ENCODE peak calls at places on chromosomes 2 and 18, in four cellular contexts. One of them, this sample, is unnamed.

GRCh38 chr18:12246849-12247808 is 7.0 kb upstream of the CIDEA start:
- DNase-seq in GM23338: peak; percentile 94
- DNase-seq in CD4-positive, alpha-beta T cell: no peak
- DNase-seq in CD8-positive, alpha-beta T cell: peak; percentile 31
- DNase-seq in this sample: no peak

GRCh38 chr18:79917351-79918088 is 33.9 kb downstream of the SLC66A2 start:
- DNase-seq in GM23338: no peak
- DNase-seq in CD4-positive, alpha-beta T cell: no peak
- DNase-seq in CD8-positive, alpha-beta T cell: peak; percentile 42
- DNase-seq in this sample: no peak

GRCh38 chr2:71190959-71191943 is 35.7 kb downstream of the PAIP2B start:
- DNase-seq in GM23338: no peak
- DNase-seq in CD4-positive, alpha-beta T cell: no peak
- DNase-seq in CD8-positive, alpha-beta T cell: no peak
- DNase-seq in this sample: no peak

GRCh38 chr18:36628435-36629094 is 200.2 kb downstream of the TPGS2 start:
- DNase-seq in GM23338: no peak
- DNase-seq in CD4-positive, alpha-beta T cell: no peak
- DNase-seq in CD8-positive, alpha-beta T cell: no peak
- DNase-seq in this sample: no peak

GRCh38 chr18:68769423-68769822 is 28.5 kb upstream of the CCDC102B start:
- DNase-seq in GM23338: no peak
- DNase-seq in CD4-positive, alpha-beta T cell: no peak
- DNase-seq in CD8-positive, alpha-beta T cell: no peak
- DNase-seq in this sample: no peak

GRCh38 chr18:50816767-50817166 is 3.0 kb downstream of the MRO start:
- DNase-seq in GM23338: peak; percentile 46
- DNase-seq in CD4-positive, alpha-beta T cell: no peak
- DNase-seq in CD8-positive, alpha-beta T cell: no peak
- DNase-seq in this sample: no peak

GRCh38 chr2:181462032-181462431 is 4.8 kb downstream of the ITGA4 start:
- DNase-seq in GM23338: no peak
- DNase-seq in CD4-positive, alpha-beta T cell: no peak
- DNase-seq in CD8-positive, alpha-beta T cell: no peak
- DNase-seq in this sample: no peak

GRCh38 chr2:233839447-233839820 is 14.9 kb downstream of the HJURP start:
- DNase-seq in GM23338: no peak
- DNase-seq in CD4-positive, alpha-beta T cell: no peak
- DNase-seq in CD8-positive, alpha-beta T cell: no peak
- DNase-seq in this sample: no peak

GRCh38 chr18:55763298-55763697 is 175.3 kb upstream of the TCF4 start:
- DNase-seq in GM23338: no peak
- DNase-seq in CD4-positive, alpha-beta T cell: no peak
- DNase-seq in CD8-positive, alpha-beta T cell: no peak
- DNase-seq in this sample: no peak

GRCh38 chr2:119218478-119219064 is 5.1 kb upstream of the STEAP3 start:
- DNase-seq in GM23338: peak; percentile 39
- DNase-seq in CD4-positive, alpha-beta T cell: no peak
- DNase-seq in CD8-positive, alpha-beta T cell: no peak
- DNase-seq in this sample: no peak

GRCh38 chr2:143600136-143600535 is 470.9 kb downstream of the ARHGAP15 start:
- DNase-seq in GM23338: no peak
- DNase-seq in CD4-positive, alpha-beta T cell: no peak
- DNase-seq in CD8-positive, alpha-beta T cell: no peak
- DNase-seq in this sample: no peak

GRCh38 chr2:193518061-193518817 is 1323.5 kb upstream of the TMEFF2 start:
- DNase-seq in GM23338: peak; percentile 12
- DNase-seq in CD4-positive, alpha-beta T cell: no peak
- DNase-seq in CD8-positive, alpha-beta T cell: no peak
- DNase-seq in this sample: no peak

GRCh38 chr2:81234711-81235110 is 930.2 kb upstream of the LRRTM1 start:
- DNase-seq in GM23338: no peak
- DNase-seq in CD4-positive, alpha-beta T cell: no peak
- DNase-seq in CD8-positive, alpha-beta T cell: no peak
- DNase-seq in this sample: no peak

GRCh38 chr18:23228102-23229051 is 93.1 kb downstream of the CABLES1 start:
- DNase-seq in GM23338: no peak
- DNase-seq in CD4-positive, alpha-beta T cell: no peak
- DNase-seq in CD8-positive, alpha-beta T cell: no peak
- DNase-seq in this sample: no peak

GRCh38 chr2:241134711-241135110 is 14.6 kb downstream of the PASK start:
- DNase-seq in GM23338: no peak
- DNase-seq in CD4-positive, alpha-beta T cell: no peak
- DNase-seq in CD8-positive, alpha-beta T cell: no peak
- DNase-seq in this sample: no peak

GRCh38 chr2:152504618-152505017 is 169.6 kb downstream of the FMNL2 start:
- DNase-seq in GM23338: no peak
- DNase-seq in CD4-positive, alpha-beta T cell: no peak
- DNase-seq in CD8-positive, alpha-beta T cell: no peak
- DNase-seq in this sample: no peak

GRCh38 chr2:212311807-212312404 is 226.7 kb downstream of the ERBB4 start:
- DNase-seq in GM23338: no peak
- DNase-seq in CD4-positive, alpha-beta T cell: no peak
- DNase-seq in CD8-positive, alpha-beta T cell: no peak
- DNase-seq in this sample: no peak

GRCh38 chr2:218516614-218517013 is 51.5 kb downstream of the USP37 start:
- DNase-seq in GM23338: peak; percentile 61
- DNase-seq in CD4-positive, alpha-beta T cell: no peak
- DNase-seq in CD8-positive, alpha-beta T cell: no peak
- DNase-seq in this sample: no peak

GRCh38 chr2:31414601-31415241 is at the start of gene XDH:
- DNase-seq in GM23338: no peak
- DNase-seq in CD4-positive, alpha-beta T cell: no peak
- DNase-seq in CD8-positive, alpha-beta T cell: no peak
- DNase-seq in this sample: no peak

GRCh38 chr2:214076527-214076926 is 334.3 kb upstream of the VWC2L start:
- DNase-seq in GM23338: no peak
- DNase-seq in CD4-positive, alpha-beta T cell: no peak
- DNase-seq in CD8-positive, alpha-beta T cell: no peak
- DNase-seq in this sample: no peak

GRCh38 chr2:57617327-57617726 is 429.3 kb upstream of the VRK2 start:
- DNase-seq in GM23338: no peak
- DNase-seq in CD4-positive, alpha-beta T cell: no peak
- DNase-seq in CD8-positive, alpha-beta T cell: no peak
- DNase-seq in this sample: no peak

GRCh38 chr2:189252991-189253680 is 73.6 kb upstream of the COL5A2 start:
- DNase-seq in GM23338: no peak
- DNase-seq in CD4-positive, alpha-beta T cell: no peak
- DNase-seq in CD8-positive, alpha-beta T cell: no peak
- DNase-seq in this sample: no peak

GRCh38 chr2:64636105-64636873 is 17.4 kb downstream of the SERTAD2 start:
- DNase-seq in GM23338: no peak
- DNase-seq in CD4-positive, alpha-beta T cell: no peak
- DNase-seq in CD8-positive, alpha-beta T cell: no peak
- DNase-seq in this sample: no peak

GRCh38 chr2:162992828-162993227 is 154.3 kb upstream of the KCNH7 start:
- DNase-seq in GM23338: no peak
- DNase-seq in CD4-positive, alpha-beta T cell: no peak
- DNase-seq in CD8-positive, alpha-beta T cell: no peak
- DNase-seq in this sample: no peak

GRCh38 chr2:133789743-133790142 is 221.5 kb upstream of the NCKAP5 start:
- DNase-seq in GM23338: no peak
- DNase-seq in CD4-positive, alpha-beta T cell: no peak
- DNase-seq in CD8-positive, alpha-beta T cell: no peak
- DNase-seq in this sample: no peak

GRCh38 chr2:85413592-85414421 is 3.6 kb upstream of the CAPG start:
- DNase-seq in GM23338: peak; percentile 83
- DNase-seq in CD4-positive, alpha-beta T cell: no peak
- DNase-seq in CD8-positive, alpha-beta T cell: peak; percentile 61
- DNase-seq in this sample: no peak

GRCh38 chr2:102258386-102259074 is 52.8 kb upstream of the IL1RL1 start:
- DNase-seq in GM23338: no peak
- DNase-seq in CD4-positive, alpha-beta T cell: no peak
- DNase-seq in CD8-positive, alpha-beta T cell: no peak
- DNase-seq in this sample: no peak

GRCh38 chr2:149170156-149170555 is 131.7 kb downstream of the LYPD6B start:
- DNase-seq in GM23338: no peak
- DNase-seq in CD4-positive, alpha-beta T cell: no peak
- DNase-seq in CD8-positive, alpha-beta T cell: no peak
- DNase-seq in this sample: no peak

GRCh38 chr2:149166958-149167810 is 128.7 kb downstream of the LYPD6B start:
- DNase-seq in GM23338: no peak
- DNase-seq in CD4-positive, alpha-beta T cell: peak; percentile 1
- DNase-seq in CD8-positive, alpha-beta T cell: peak; percentile 58
- DNase-seq in this sample: no peak

GRCh38 chr2:149170911-149171310 is 132.4 kb downstream of the LYPD6B start:
- DNase-seq in GM23338: no peak
- DNase-seq in CD4-positive, alpha-beta T cell: no peak
- DNase-seq in CD8-positive, alpha-beta T cell: no peak
- DNase-seq in this sample: no peak

GRCh38 chr2:149167941-149168340 is 129.4 kb downstream of the LYPD6B start:
- DNase-seq in GM23338: no peak
- DNase-seq in CD4-positive, alpha-beta T cell: no peak
- DNase-seq in CD8-positive, alpha-beta T cell: no peak
- DNase-seq in this sample: no peak

DNA sequence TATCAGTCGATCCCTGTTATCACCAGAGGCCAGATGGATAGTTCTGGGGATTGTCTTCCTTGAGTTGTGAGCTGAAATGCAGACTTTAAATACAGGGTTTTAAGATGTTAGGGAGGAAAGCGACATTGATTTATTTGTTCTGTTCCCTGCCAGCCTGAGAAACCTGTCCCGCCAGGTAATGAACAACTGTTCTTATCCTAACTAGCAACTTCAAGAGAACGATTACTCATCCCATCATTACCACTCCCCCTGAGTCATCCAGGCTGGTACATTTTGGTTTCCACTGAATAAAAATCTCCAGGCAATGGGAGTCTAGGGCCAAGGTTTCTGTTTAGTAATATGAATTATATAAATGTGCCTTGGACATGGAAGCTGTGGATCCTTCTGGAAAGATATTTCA is 131.2 kb downstream of the LYPD6B start:
- DNase-seq in GM23338: no peak
- DNase-seq in CD4-positive, alpha-beta T cell: no peak
- DNase-seq in CD8-positive, alpha-beta T cell: no peak
- DNase-seq in this sample: no peak
- H3K27ac ChIP-seq in GM23338: no peak overlapping the region
- H3K27ac ChIP-seq in CD4-positive, alpha-beta T cell: no peak overlapping the region
- H3K27ac ChIP-seq in CD8-positive, alpha-beta T cell: no peak overlapping the region
- H3K27ac ChIP-seq in this sample: peak overlapping the region; percentile 63

GRCh38 chr2:98582523-98582922 is 25.8 kb downstream of the COA5 start:
- DNase-seq in GM23338: no peak
- DNase-seq in CD4-positive, alpha-beta T cell: no peak
- DNase-seq in CD8-positive, alpha-beta T cell: no peak
- DNase-seq in this sample: no peak

GRCh38 chr2:98583516-98583865 is 24.8 kb downstream of the COA5 start:
- DNase-seq in GM23338: no peak
- DNase-seq in CD4-positive, alpha-beta T cell: no peak
- DNase-seq in CD8-positive, alpha-beta T cell: no peak
- DNase-seq in this sample: no peak

GRCh38 chr2:98585386-98585785 is 22.9 kb downstream of the COA5 start:
- DNase-seq in GM23338: no peak
- DNase-seq in CD4-positive, alpha-beta T cell: no peak
- DNase-seq in CD8-positive, alpha-beta T cell: no peak
- DNase-seq in this sample: no peak

GRCh38 chr2:98586466-98587140 is 21.7 kb downstream of the COA5 start:
- DNase-seq in GM23338: peak; percentile 24
- DNase-seq in CD4-positive, alpha-beta T cell: no peak
- DNase-seq in CD8-positive, alpha-beta T cell: no peak
- DNase-seq in this sample: no peak

DNA sequence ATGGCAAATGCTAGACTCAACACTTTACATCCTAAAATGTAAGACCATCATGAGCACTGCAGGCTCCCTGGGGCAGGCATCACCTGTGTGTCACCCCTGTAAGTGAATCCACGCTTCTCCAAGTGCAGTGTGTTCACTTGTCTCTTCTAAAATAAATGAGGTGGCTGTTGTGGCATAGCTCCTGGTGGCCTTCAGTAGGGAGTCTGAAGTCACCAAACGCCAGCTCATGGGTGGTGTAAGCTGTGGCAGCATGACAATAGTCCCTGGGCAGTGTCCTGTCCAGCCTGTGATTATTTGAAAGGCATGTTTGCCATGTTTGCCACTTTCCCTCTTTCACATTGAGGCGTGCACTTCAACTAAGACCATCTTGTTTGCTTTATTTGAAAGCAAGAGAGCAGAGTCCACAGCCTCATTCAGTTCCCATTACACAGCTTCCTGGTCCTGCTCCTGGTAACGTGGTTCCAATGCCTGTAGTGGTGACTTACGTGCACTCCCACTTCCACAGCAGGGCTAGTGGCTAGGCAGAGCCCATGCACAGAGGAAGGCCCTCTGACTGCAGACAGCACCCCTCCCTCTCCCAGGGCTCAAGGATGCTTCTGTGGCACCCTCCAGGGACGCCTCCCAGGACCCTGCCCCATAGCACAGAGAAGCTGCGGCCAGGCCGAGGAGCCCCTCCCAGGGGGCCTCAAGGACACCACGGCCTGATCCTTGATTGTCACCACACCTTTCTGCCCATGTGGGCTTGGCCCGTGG is 24.3 kb downstream of the COA5 start:
- DNase-seq in GM23338: no peak
- DNase-seq in CD4-positive, alpha-beta T cell: no peak
- DNase-seq in CD8-positive, alpha-beta T cell: no peak
- DNase-seq in this sample: no peak
- H3K27ac ChIP-seq in GM23338: no peak overlapping the region
- H3K27ac ChIP-seq in CD4-positive, alpha-beta T cell: no peak overlapping the region
- H3K27ac ChIP-seq in CD8-positive, alpha-beta T cell: no peak overlapping the region
- H3K27ac ChIP-seq in this sample: no peak overlapping the region

GRCh38 chr2:160581035-160581434 is 87.4 kb upstream of the RBMS1 start:
- DNase-seq in GM23338: no peak
- DNase-seq in CD4-positive, alpha-beta T cell: no peak
- DNase-seq in CD8-positive, alpha-beta T cell: no peak
- DNase-seq in this sample: no peak

GRCh38 chr2:160576054-160576499 is 82.5 kb upstream of the RBMS1 start:
- DNase-seq in GM23338: no peak
- DNase-seq in CD4-positive, alpha-beta T cell: no peak
- DNase-seq in CD8-positive, alpha-beta T cell: no peak
- DNase-seq in this sample: no peak

GRCh38 chr2:160570386-160570785 is 76.8 kb upstream of the RBMS1 start:
- DNase-seq in GM23338: no peak
- DNase-seq in CD4-positive, alpha-beta T cell: no peak
- DNase-seq in CD8-positive, alpha-beta T cell: no peak
- DNase-seq in this sample: no peak

GRCh38 chr2:160574472-160575140 is 81.0 kb upstream of the RBMS1 start:
- DNase-seq in GM23338: no peak
- DNase-seq in CD4-positive, alpha-beta T cell: no peak
- DNase-seq in CD8-positive, alpha-beta T cell: no peak
- DNase-seq in this sample: no peak

GRCh38 chr2:160575363-160575762 is 81.8 kb upstream of the RBMS1 start:
- DNase-seq in GM23338: no peak
- DNase-seq in CD4-positive, alpha-beta T cell: no peak
- DNase-seq in CD8-positive, alpha-beta T cell: no peak
- DNase-seq in this sample: no peak
- H3K27ac ChIP-seq in GM23338: no peak overlapping the region
- H3K27ac ChIP-seq in CD4-positive, alpha-beta T cell: no peak overlapping the region
- H3K27ac ChIP-seq in CD8-positive, alpha-beta T cell: no peak overlapping the region
- H3K27ac ChIP-seq in this sample: no peak overlapping the region

DNA sequence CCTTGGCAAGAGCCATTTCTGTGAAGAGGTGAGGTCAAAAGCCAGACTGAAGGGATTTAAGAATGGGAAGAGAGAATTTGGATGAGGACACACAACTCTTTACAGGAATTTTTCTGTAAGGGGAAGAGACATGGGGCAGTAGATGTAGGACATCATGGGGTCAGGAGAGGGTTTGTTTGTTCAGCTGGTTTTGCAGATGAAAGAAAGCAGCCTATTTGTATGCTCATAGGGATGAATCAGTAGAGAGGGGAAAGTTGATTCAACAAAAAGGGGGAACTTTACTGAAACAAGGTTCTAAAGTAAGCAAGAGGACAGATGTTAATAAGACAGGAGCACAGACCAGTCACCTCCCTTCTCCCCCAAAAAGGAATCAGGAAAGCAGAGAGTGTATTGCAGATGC is 11.2 kb downstream of the SCG2 start:
- DNase-seq in GM23338: no peak
- DNase-seq in CD4-positive, alpha-beta T cell: no peak
- DNase-seq in CD8-positive, alpha-beta T cell: no peak
- DNase-seq in this sample: no peak
- H3K27ac ChIP-seq in GM23338: no peak overlapping the region
- H3K27ac ChIP-seq in CD4-positive, alpha-beta T cell: no peak overlapping the region
- H3K27ac ChIP-seq in CD8-positive, alpha-beta T cell: no peak overlapping the region
- H3K27ac ChIP-seq in this sample: no peak overlapping the region